ENCODE peak calls at places on chromosomes 2 and 18, in seven cellular contexts. I, Y, D, H, X, J and T are unnamed samples.

GRCh38 chr2:166766220-166766619 is 122.1 kb upstream of the XIRP2 start:
- DNase-seq in I (no peak), H (no peak), Y (no peak), D (no peak), X (no peak), J (no peak), T (no peak)

GRCh38 chr2:232697807-232698110 is 628 bp downstream of the GIGYF2 start:
- DNase-seq in H (no peak), X (no peak), Y (peak; percentile 42), D (no peak), I (peak; percentile 47), J (no peak), T (peak; percentile 70)

GRCh38 chr2:61887684-61888303 is 662 bp downstream of the CCT4 start:
- DNase-seq in I (peak; percentile 37), Y (peak; percentile 58), X (no peak), H (no peak), D (no peak), J (peak; percentile 45), T (peak; percentile 21)

GRCh38 chr2:43209204-43209717 is 17.1 kb downstream of the ZFP36L2 start:
- DNase-seq in J (no peak), D (no peak), X (no peak), Y (no peak), H (no peak), I (no peak), T (no peak)

GRCh38 chr2:191738003-191738402 is 60.1 kb downstream of the NABP1 start:
- DNase-seq in X (no peak), I (no peak), Y (no peak), H (no peak), J (no peak), D (no peak), T (no peak)

GRCh38 chr2:28277466-28277865 is 115.2 kb upstream of the FOSL2 start:
- DNase-seq in J (no peak), I (no peak), Y (no peak), H (peak; percentile 48), X (no peak), D (no peak), T (no peak)

GRCh38 chr2:24050041-24050655 is 607 bp downstream of the FKBP1B start:
- DNase-seq in I (peak; percentile 23), X (peak; percentile 51), Y (peak; percentile 32), H (no peak), D (no peak), J (no peak), T (no peak)

GRCh38 chr18:58785171-58785805 is 79.4 kb upstream of the ZNF532 start:
- DNase-seq in Y (peak; percentile 95), H (no peak), D (no peak), I (no peak), J (no peak), X (no peak), T (no peak)

GRCh38 chr2:112494839-112495238 is 12.9 kb downstream of the TTL start:
- DNase-seq in I (no peak), D (no peak), J (no peak), H (no peak), Y (no peak), X (no peak), T (no peak)

GRCh38 chr18:80210312-80211083 is 36.8 kb downstream of the PARD6G start:
- DNase-seq in Y (no peak), H (no peak), J (no peak), D (peak; percentile 25), X (no peak), I (no peak), T (peak; percentile 8)

GRCh38 chr18:54775686-54776085 is 52.6 kb upstream of the RAB27B start:
- DNase-seq in H (no peak), Y (peak; percentile 95), I (no peak), D (no peak), J (no peak), X (no peak), T (no peak)

GRCh38 chr2:45010706-45011036 is 1.4 kb upstream of the SIX2 start:
- DNase-seq in Y (no peak), X (no peak), D (no peak), I (no peak), H (no peak), J (no peak), T (no peak)